ENCODE peak calls at places on chromosomes 7 and 10, in nine cellular contexts. One of them, this sample, is unnamed.

GRCh38 chr10:123995082-123995460 is 98.3 kb downstream of the CHST15 start:
- DNase-seq in left colon: peak; percentile 24
- DNase-seq in NCI-H1105: no peak
- DNase-seq in GDM1: no peak
- DNase-seq in tibial artery: no peak
- DNase-seq in mesothelial cell of epicardium: no peak
- DNase-seq in GM10248: peak; percentile 25
- DNase-seq in hypothalamus: no peak
- DNase-seq in endothelial cell: no peak
- DNase-seq in this sample: no peak

GRCh38 chr10:38212460-38212859 is 118.3 kb downstream of the ZNF37A start:
- DNase-seq in hypothalamus: no peak
- DNase-seq in endothelial cell: no peak
- DNase-seq in left colon: no peak
- DNase-seq in tibial artery: no peak
- DNase-seq in NCI-H1105: no peak
- DNase-seq in GM10248: no peak
- DNase-seq in GDM1: no peak
- DNase-seq in mesothelial cell of epicardium: no peak
- DNase-seq in this sample: no peak

GRCh38 chr7:151397026-151397425 is 12.8 kb downstream of the WDR86 start:
- DNase-seq in GM10248: no peak
- DNase-seq in mesothelial cell of epicardium: no peak
- DNase-seq in NCI-H1105: no peak
- DNase-seq in endothelial cell: no peak
- DNase-seq in tibial artery: no peak
- DNase-seq in GDM1: no peak
- DNase-seq in left colon: no peak
- DNase-seq in hypothalamus: no peak
- DNase-seq in this sample: no peak

GRCh38 chr10:101961591-101962498 is 94.1 kb downstream of the ARMH3 start:
- DNase-seq in GM10248: no peak
- DNase-seq in mesothelial cell of epicardium: no peak
- DNase-seq in left colon: no peak
- DNase-seq in GDM1: no peak
- DNase-seq in tibial artery: peak; percentile 51
- DNase-seq in endothelial cell: no peak
- DNase-seq in NCI-H1105: no peak
- DNase-seq in hypothalamus: no peak
- DNase-seq in this sample: no peak

GRCh38 chr10:86368046-86368445 is 1.5 kb upstream of the GRID1 start:
- DNase-seq in tibial artery: peak; percentile 11
- DNase-seq in mesothelial cell of epicardium: no peak
- DNase-seq in endothelial cell: no peak
- DNase-seq in hypothalamus: no peak
- DNase-seq in left colon: no peak
- DNase-seq in NCI-H1105: no peak
- DNase-seq in GDM1: no peak
- DNase-seq in GM10248: no peak
- DNase-seq in this sample: peak; percentile 31

GRCh38 chr7:101891936-101892640 is 74.7 kb downstream of the CUX1 start:
- DNase-seq in GM10248: no peak
- DNase-seq in endothelial cell: no peak
- DNase-seq in left colon: no peak
- DNase-seq in mesothelial cell of epicardium: no peak
- DNase-seq in tibial artery: no peak
- DNase-seq in GDM1: no peak
- DNase-seq in hypothalamus: no peak
- DNase-seq in NCI-H1105: no peak
- DNase-seq in this sample: no peak

GRCh38 chr10:970311-971149 is 17.7 kb upstream of the GTPBP4 start:
- DNase-seq in left colon: peak; percentile 24
- DNase-seq in GDM1: no peak
- DNase-seq in tibial artery: no peak
- DNase-seq in hypothalamus: no peak
- DNase-seq in endothelial cell: no peak
- DNase-seq in mesothelial cell of epicardium: no peak
- DNase-seq in GM10248: no peak
- DNase-seq in NCI-H1105: peak; percentile 10
- DNase-seq in this sample: no peak

GRCh38 chr7:28144266-28144665 is 36.3 kb downstream of the JAZF1 start:
- DNase-seq in NCI-H1105: peak; percentile 56
- DNase-seq in GDM1: no peak
- DNase-seq in endothelial cell: peak; percentile 59
- DNase-seq in mesothelial cell of epicardium: no peak
- DNase-seq in left colon: no peak
- DNase-seq in tibial artery: no peak
- DNase-seq in GM10248: no peak
- DNase-seq in hypothalamus: no peak
- DNase-seq in this sample: no peak

GRCh38 chr7:101650579-101651081 is 21.5 kb upstream of the MYL10 start:
- DNase-seq in NCI-H1105: no peak
- DNase-seq in GM10248: no peak
- DNase-seq in mesothelial cell of epicardium: no peak
- DNase-seq in endothelial cell: no peak
- DNase-seq in GDM1: no peak
- DNase-seq in tibial artery: no peak
- DNase-seq in left colon: no peak
- DNase-seq in hypothalamus: no peak
- DNase-seq in this sample: no peak

GRCh38 chr7:84251183-84251845 is 56.7 kb upstream of the SEMA3A start:
- DNase-seq in NCI-H1105: no peak
- DNase-seq in mesothelial cell of epicardium: no peak
- DNase-seq in GM10248: no peak
- DNase-seq in hypothalamus: no peak
- DNase-seq in endothelial cell: no peak
- DNase-seq in tibial artery: no peak
- DNase-seq in GDM1: no peak
- DNase-seq in left colon: no peak
- DNase-seq in this sample: no peak

GRCh38 chr10:17006631-17007161 is 122.9 kb downstream of the CUBN start:
- DNase-seq in NCI-H1105: no peak
- DNase-seq in endothelial cell: no peak
- DNase-seq in GDM1: no peak
- DNase-seq in GM10248: no peak
- DNase-seq in left colon: no peak
- DNase-seq in tibial artery: no peak
- DNase-seq in mesothelial cell of epicardium: no peak
- DNase-seq in hypothalamus: no peak
- DNase-seq in this sample: no peak

GRCh38 chr7:50591480-50592438 is 26.6 kb upstream of the DDC start:
- DNase-seq in left colon: no peak
- DNase-seq in GM10248: no peak
- DNase-seq in NCI-H1105: peak; percentile 25
- DNase-seq in tibial artery: no peak
- DNase-seq in mesothelial cell of epicardium: no peak
- DNase-seq in GDM1: no peak
- DNase-seq in hypothalamus: no peak
- DNase-seq in endothelial cell: no peak
- DNase-seq in this sample: no peak